ENCODE peak calls at places on chromosomes 12 and 14, in four cellular contexts. Y is pancreas, U is iPS DF 6.9, C is tibial artery. J is an unnamed sample.

GRCh38 chr14:68808696-68809095 is 15.8 kb upstream of the ZFP36L1 start:
- DNase-seq in Y (no peak), U (no peak), C (no peak), J (no peak)

GRCh38 chr12:75690556-75690955 is 179.1 kb upstream of the KRR1 start:
- DNase-seq in U (no peak), Y (no peak), C (no peak), J (no peak)

GRCh38 chr14:91094772-91095171 is 19.1 kb upstream of the DGLUCY start:
- DNase-seq in U (no peak), C (no peak), Y (no peak), J (no peak)

GRCh38 chr12:54189198-54189539 is 384 bp upstream of the SMUG1 start:
- DNase-seq in C (no peak), Y (no peak), U (no peak), J (no peak)

GRCh38 chr12:92784795-92785562 is 82.2 kb downstream of the PLEKHG7 start:
- DNase-seq in Y (no peak), C (no peak), U (peak; percentile 39), J (no peak)

GRCh38 chr12:2666411-2666810 is 128.4 kb upstream of the FKBP4 start:
- DNase-seq in C (peak; percentile 34), Y (no peak), U (no peak), J (peak; percentile 29)

GRCh38 chr14:104799657-104800599 is 973 bp upstream of the ZBTB42 start:
- DNase-seq in U (no peak), C (peak; percentile 95), Y (peak; percentile 95), J (peak; percentile 97)

GRCh38 chr12:53492188-53492587 is 7.1 kb downstream of the MAP3K12 start:
- DNase-seq in Y (peak; percentile 58), C (peak; percentile 29), U (no peak), J (no peak)

GRCh38 chr12:108495054-108495453 is 20.0 kb upstream of the FICD start:
- DNase-seq in C (no peak), Y (no peak), U (peak; percentile 52), J (no peak)

GRCh38 chr14:91245029-91245428 is 525 bp upstream of the GPR68 start:
- DNase-seq in U (no peak), C (no peak), Y (no peak), J (no peak)

GRCh38 chr14:68627050-68627867 is 165.6 kb downstream of the ZFP36L1 start:
- DNase-seq in C (peak; percentile 90), U (no peak), Y (no peak), J (peak; percentile 83)

GRCh38 chr14:51554953-51555352 is 96.8 kb upstream of the FRMD6 start:
- DNase-seq in Y (no peak), C (no peak), U (no peak), J (no peak)

GRCh38 chr14:24172261-24172860 is 481 bp downstream of the REC8 start:
- DNase-seq in Y (no peak), U (no peak), C (no peak), J (no peak)
- H3K27ac ChIP-seq in Y (no peak overlapping the region), U (no peak overlapping the region), C (peak overlapping the region; percentile 27), J (no peak overlapping the region)

GRCh38 chr14:87990687-87991086 is 2.3 kb downstream of the GALC start:
- DNase-seq in U (no peak), C (no peak), Y (no peak), J (no peak)
- H3K4me1 ChIP-seq in U (peaks cover 1% of the 10 kb centered on the region), C (no peaks in the 10 kb centered on the region), Y (peaks cover 9% of the 10 kb centered on the region), J (no peaks in the 10 kb centered on the region)

DNA sequence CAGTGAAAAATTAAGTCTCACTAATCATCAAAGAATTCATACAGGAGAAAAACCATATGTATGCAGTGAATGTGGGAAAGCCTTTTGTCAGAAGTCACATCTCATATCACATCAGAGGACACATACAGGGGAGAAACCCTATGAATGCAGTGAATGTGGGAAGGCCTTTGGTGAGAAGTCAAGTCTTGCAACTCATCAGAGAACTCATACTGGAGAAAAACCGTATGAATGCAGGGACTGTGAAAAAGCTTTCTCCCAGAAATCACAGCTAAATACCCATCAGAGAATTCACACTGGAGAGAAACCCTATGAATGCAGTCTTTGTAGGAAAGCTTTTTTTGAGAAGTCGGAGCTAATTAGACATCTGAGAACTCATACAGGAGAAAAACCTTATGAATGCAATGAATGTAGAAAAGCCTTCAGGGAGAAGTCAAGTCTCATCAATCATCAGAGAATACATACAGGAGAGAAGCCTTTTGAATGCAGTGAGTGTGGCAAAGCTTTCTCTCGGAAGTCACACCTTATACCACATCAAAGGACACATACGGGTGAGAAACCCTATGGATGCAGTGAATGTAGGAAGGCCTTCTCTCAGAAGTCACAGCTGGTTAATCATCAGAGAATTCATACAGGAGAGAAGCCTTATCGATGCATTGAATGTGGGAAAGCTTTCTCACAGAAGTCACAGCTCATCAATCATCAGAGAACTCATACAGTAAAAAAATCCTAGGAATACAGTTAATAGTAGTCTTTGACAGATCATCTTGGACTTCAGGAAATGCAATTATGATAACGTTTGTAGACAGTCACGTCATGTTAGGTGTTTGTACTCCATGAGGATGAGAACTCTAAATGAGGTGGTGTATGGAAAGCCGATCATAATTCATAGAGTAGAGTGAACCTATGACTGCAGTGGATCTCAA is 21.2 kb downstream of the ZNF84 start:
- DNase-seq in U (no peak), Y (no peak), C (no peak), J (no peak)
- H3K9me3 ChIP-seq in U (peaks cover 17% of the 10 kb centered on the region), Y (peaks cover 51% of the 10 kb centered on the region), C (peaks cover 97% of the 10 kb centered on the region), J (peaks cover 29% of the 10 kb centered on the region)

GRCh38 chr14:65354715-65355114 is 57.8 kb upstream of the FUT8 start:
- DNase-seq in Y (no peak), U (no peak), C (no peak), J (no peak)
- H3K27ac ChIP-seq in Y (no peak overlapping the region), U (no peak overlapping the region), C (no peak overlapping the region), J (no peak overlapping the region)

GRCh38 chr12:106109168-106109910 is 29.4 kb downstream of the NUAK1 start:
- DNase-seq in Y (no peak), U (no peak), C (no peak), J (no peak)
- H3K4me1 ChIP-seq in Y (peaks cover 16% of the 10 kb centered on the region), U (peaks cover 17% of the 10 kb centered on the region), C (peaks cover 14% of the 10 kb centered on the region), J (peaks cover 22% of the 10 kb centered on the region)

DNA sequence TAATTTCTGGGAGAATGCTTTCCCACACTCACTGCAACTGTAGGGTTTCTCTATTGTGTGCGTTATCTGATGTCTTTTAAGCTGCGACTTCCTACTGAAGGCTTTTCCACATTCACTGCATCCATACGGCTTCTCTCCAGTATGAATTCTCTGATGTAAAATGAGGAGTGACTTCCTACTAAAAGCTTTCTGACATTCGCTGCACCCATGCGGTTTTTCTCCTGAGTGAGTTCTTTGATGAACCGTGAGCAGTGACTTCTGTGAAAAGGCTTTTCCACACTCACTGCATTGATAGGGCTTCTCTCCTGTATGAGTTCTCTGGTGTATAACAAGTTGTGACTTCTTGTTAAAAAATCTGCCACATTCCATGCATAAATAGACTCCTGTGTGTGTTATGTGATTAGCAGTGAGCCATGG is 29.7 kb downstream of the ZNF605 start:
- DNase-seq in C (no peak), U (no peak), Y (no peak), J (no peak)
- H3K9me3 ChIP-seq in C (peaks cover 96% of the 10 kb centered on the region), U (peaks cover 9% of the 10 kb centered on the region), Y (peaks cover 17% of the 10 kb centered on the region), J (peaks cover 36% of the 10 kb centered on the region)

GRCh38 chr12:106136263-106136662 is 2.5 kb downstream of the NUAK1 start:
- DNase-seq in Y (peak; percentile 98), U (peak; percentile 79), C (peak; percentile 93), J (peak; percentile 97)
- H3K27ac ChIP-seq in Y (no peak overlapping the region), U (no peak overlapping the region), C (peak overlapping the region; percentile 98), J (peak overlapping the region; percentile 81)

DNA sequence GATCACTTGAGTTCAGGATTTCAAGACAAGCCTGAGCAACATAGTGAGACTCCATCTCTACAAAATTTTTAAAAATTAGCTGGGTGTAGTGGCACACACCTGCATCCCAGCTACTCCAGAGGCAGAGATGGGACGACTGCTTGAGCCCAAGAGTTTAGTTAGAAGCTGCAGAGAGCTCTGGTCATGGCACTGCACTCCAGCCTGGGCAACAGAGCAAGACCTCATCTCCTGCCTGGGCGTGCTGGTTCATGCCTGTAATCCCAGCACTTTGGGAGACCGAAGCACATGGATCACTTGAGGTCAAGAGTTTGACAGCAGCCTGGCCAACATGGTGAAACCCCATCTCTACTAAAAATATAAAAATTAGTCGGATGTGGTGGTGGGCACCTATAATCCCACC is 20.2 kb downstream of the CLIP1 start:
- DNase-seq in C (peak; percentile 47), U (no peak), Y (no peak), J (no peak)
- H3K4me1 ChIP-seq in C (no peaks in the 10 kb centered on the region), U (peaks cover 2% of the 10 kb centered on the region), Y (peaks cover 31% of the 10 kb centered on the region), J (no peaks in the 10 kb centered on the region)

DNA sequence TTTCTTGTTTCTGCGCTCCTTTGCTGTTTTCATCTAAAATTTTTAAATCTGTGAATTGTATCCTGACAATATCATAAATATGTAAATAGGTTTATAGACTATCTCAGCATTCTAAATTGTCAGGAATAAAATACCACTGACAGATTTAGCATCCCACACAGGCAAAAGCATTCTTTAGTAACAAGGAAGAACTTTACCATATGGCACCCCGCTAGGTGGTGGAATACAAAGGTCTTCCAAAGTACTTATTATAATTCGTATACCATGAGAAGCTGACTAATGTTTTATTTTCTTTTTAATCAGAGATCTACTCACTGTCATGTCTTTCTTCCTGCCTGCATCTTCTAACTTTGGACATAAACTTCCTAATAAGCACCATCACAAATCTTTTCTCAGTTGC is 328.8 kb upstream of the NOVA1 start:
- DNase-seq in C (no peak), U (no peak), Y (no peak), J (no peak)
- H3K9me3 ChIP-seq in C (no peaks in the 10 kb centered on the region), U (no peaks in the 10 kb centered on the region), Y (no peaks in the 10 kb centered on the region), J (no peaks in the 10 kb centered on the region)

DNA sequence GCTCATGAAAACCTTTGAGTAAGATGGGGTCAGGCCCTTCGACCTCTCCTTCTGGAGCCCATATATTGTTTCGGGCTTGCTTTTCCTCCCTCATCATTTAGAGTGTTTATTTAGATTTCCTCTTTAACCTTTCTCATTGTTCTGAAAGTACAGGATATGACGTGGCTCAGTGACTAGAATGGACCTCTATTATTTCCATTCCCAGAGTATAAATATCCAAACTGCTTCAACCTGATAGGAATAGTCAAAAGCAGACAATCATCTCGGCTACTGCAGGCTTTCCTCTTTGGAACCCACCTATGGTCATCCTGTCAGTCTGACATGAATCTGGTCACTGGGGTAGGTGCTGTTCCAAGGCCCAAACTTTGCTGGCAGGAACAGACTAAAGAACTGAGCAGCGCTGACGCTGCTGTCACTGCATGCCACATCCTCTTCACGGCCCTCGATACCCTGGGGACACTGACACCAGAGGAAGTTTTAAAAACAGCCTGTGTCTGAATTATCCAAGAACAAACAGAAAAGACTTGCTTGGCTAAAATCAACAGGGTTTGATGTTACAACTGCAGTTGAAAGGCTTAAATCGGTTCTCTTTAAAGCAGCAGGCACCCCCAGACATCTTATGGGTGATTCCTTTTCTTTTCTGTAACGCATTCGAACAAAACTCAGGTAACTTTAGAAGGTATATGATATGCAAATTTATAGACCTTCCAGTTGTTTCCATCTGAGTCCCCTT is 5.0 kb upstream of the DDX47 start:
- DNase-seq in C (no peak), Y (no peak), U (no peak), J (peak; percentile 71)
- H3K27ac ChIP-seq in C (peak overlapping the region; percentile 2), Y (no peak overlapping the region), U (no peak overlapping the region), J (no peak overlapping the region)